ENCODE peak calls at places on chromosomes 6 and 20, in nine cellular contexts. C is AG08396; E is HT1080; B is activated T-cell treated with anti-CD3 and anti-CD28 coated beads, Interleukin-2, amount 50 U/mL, for 72 hours; X is sciatic nerve; L is activated effector memory CD4-positive, alpha-beta T cell treated with anti-CD3 and anti-CD28 coated beads, Interleukin-2, amount 50 U/mL, for 16 hours; I is HuH-7.5; P is nephron progenitor cell; Q is RPMI8226. Y is an unnamed sample.

GRCh38 chr6:38302081-38302480 is 337.6 kb downstream of the BTBD9 start:
- DNase-seq in E (peak; percentile 39), Q (no peak), P (no peak), X (no peak), I (no peak), C (no peak), B (no peak), L (no peak), Y (no peak)

GRCh38 chr6:127342296-127342945 is 988 bp downstream of the ECHDC1 start:
- DNase-seq in E (peak; percentile 32), L (no peak), Q (peak; percentile 11), I (peak; percentile 14), C (no peak), P (peak; percentile 15), B (no peak), X (no peak), Y (peak; percentile 39)

GRCh38 chr6:112802154-112802553 is 455.0 kb downstream of the RFPL4B start:
- DNase-seq in E (peak; percentile 79), L (no peak), Q (no peak), P (no peak), I (no peak), B (no peak), C (peak; percentile 53), X (no peak), Y (no peak)

GRCh38 chr6:28606424-28607391 is 81.0 kb downstream of the GPX5 start:
- DNase-seq in Q (peak; percentile 62), E (peak; percentile 78), C (peak; percentile 81), B (peak; percentile 41), P (peak; percentile 50), I (peak; percentile 36), X (no peak), L (no peak), Y (peak; percentile 94)

GRCh38 chr6:119323478-119323877 is 26.1 kb downstream of the MAN1A1 start:
- DNase-seq in L (no peak), P (no peak), I (no peak), E (peak; percentile 40), C (no peak), Q (no peak), X (no peak), B (no peak), Y (no peak)

GRCh38 chr20:38186788-38187221 is 21.7 kb upstream of the TGM2 start:
- DNase-seq in X (no peak), B (no peak), L (no peak), E (peak; percentile 95), Q (no peak), C (no peak), P (no peak), I (no peak), Y (no peak)

GRCh38 chr20:9978395-9979004 is 56.3 kb upstream of the ANKEF1 start:
- DNase-seq in C (peak; percentile 69), E (peak; percentile 91), B (peak; percentile 29), I (peak; percentile 36), L (no peak), P (peak; percentile 28), X (no peak), Q (peak; percentile 75), Y (peak; percentile 58)

GRCh38 chr20:32879538-32879937 is 20.8 kb downstream of the EFCAB8 start:
- DNase-seq in B (no peak), X (no peak), Q (no peak), P (no peak), L (no peak), C (no peak), E (no peak), I (no peak), Y (no peak)

GRCh38 chr6:69038841-69039240 is 403.8 kb downstream of the ADGRB3 start:
- DNase-seq in E (peak; percentile 30), X (no peak), Q (no peak), P (no peak), C (no peak), I (no peak), B (no peak), L (no peak), Y (no peak)

GRCh38 chr6:110137924-110138887 is 41.3 kb downstream of the WASF1 start:
- DNase-seq in L (no peak), E (no peak), P (no peak), C (no peak), I (no peak), Q (no peak), X (no peak), B (no peak), Y (no peak)

GRCh38 chr6:45728674-45729073 is 287.0 kb downstream of the CLIC5 start:
- DNase-seq in E (peak; percentile 37), X (no peak), C (no peak), P (no peak), Q (peak; percentile 35), B (no peak), I (no peak), L (no peak), Y (no peak)

GRCh38 chr6:117034547-117034946 is 157.5 kb downstream of the RFX6 start:
- DNase-seq in X (no peak), P (no peak), B (no peak), I (no peak), Q (no peak), L (no peak), C (no peak), E (no peak), Y (no peak)

GRCh38 chr20:1809121-1809520 is 86.1 kb upstream of the SIRPA start:
- DNase-seq in I (no peak), P (no peak), B (no peak), Q (no peak), L (no peak), C (peak; percentile 80), X (no peak), E (peak; percentile 86), Y (no peak)

GRCh38 chr6:8991844-8992243 is 556.5 kb upstream of the SLC35B3 start:
- DNase-seq in C (no peak), Q (no peak), P (no peak), B (no peak), X (no peak), E (no peak), I (no peak), L (no peak), Y (no peak)

GRCh38 chr20:36768768-36769430 is 4.7 kb downstream of the DSN1 start:
- DNase-seq in P (no peak), I (no peak), Q (no peak), B (no peak), L (no peak), E (no peak), C (no peak), X (no peak), Y (no peak)

GRCh38 chr6:42970859-42971612 is 7.9 kb downstream of the PEX6 start:
- DNase-seq in B (no peak), P (no peak), C (peak; percentile 37), L (no peak), Q (no peak), I (no peak), X (no peak), E (peak; percentile 60), Y (no peak)

GRCh38 chr6:17057322-17057721 is 44.5 kb upstream of the STMND1 start:
- DNase-seq in L (no peak), I (no peak), E (peak; percentile 51), B (no peak), Q (no peak), P (no peak), X (no peak), C (no peak), Y (no peak)

GRCh38 chr6:166757226-166758135 is 130.4 kb upstream of the RPS6KA2 start:
- DNase-seq in C (peak; percentile 68), L (no peak), B (peak; percentile 23), I (no peak), X (no peak), Q (peak; percentile 32), P (peak; percentile 50), E (no peak), Y (peak; percentile 62)

GRCh38 chr6:28940294-28940858 is 16.6 kb upstream of the TRIM27 start:
- DNase-seq in C (no peak), X (no peak), B (no peak), P (peak; percentile 51), Q (peak; percentile 66), L (peak; percentile 76), I (no peak), E (peak; percentile 63), Y (peak; percentile 70)

GRCh38 chr6:114108119-114109002 is 137.4 kb upstream of the HDAC2 start:
- DNase-seq in C (peak; percentile 62), L (peak; percentile 68), B (peak; percentile 21), Q (peak; percentile 57), X (peak; percentile 85), I (peak; percentile 24), E (peak; percentile 61), P (peak; percentile 82), Y (peak; percentile 37)

Y was measured in NCI-H2227 treated with DMSO at 0.1 percent for 48 hours.